ENCODE peak calls at places on chromosomes 6 and 20, in four cellular contexts. R, U, C and M are unnamed samples.

GRCh38 chr20:7090753-7091310 is 323.3 kb downstream of the BMP2 start:
- DNase-seq in R (no peak), U (peak), C (no peak), M (peak)

GRCh38 chr6:101931766-101932165 is 538.3 kb downstream of the GRIK2 start:
- DNase-seq in R (no peak), U (no peak), C (no peak), M (no peak)

GRCh38 chr6:142822882-142823578 is 121.9 kb downstream of the HIVEP2 start:
- DNase-seq in R (peak), U (peak), C (no peak), M (no peak)

GRCh38 chr6:140879861-140880260 is 1252.9 kb upstream of the GJE1 start:
- DNase-seq in R (no peak), U (no peak), C (no peak), M (peak)

GRCh38 chr6:93550551-93551276 is 131.4 kb upstream of the EPHA7 start:
- DNase-seq in R (no peak), U (no peak), C (no peak), M (peak)

GRCh38 chr6:39102024-39102820 is 12.8 kb downstream of the SAYSD1 start:
- DNase-seq in R (peak), U (peak), C (peak), M (no peak)

GRCh38 chr6:168377481-168377850 is 57.9 kb upstream of the DACT2 start:
- DNase-seq in R (no peak), U (no peak), C (no peak), M (no peak)

GRCh38 chr20:38870733-38871559 is 55.3 kb upstream of the FAM83D start:
- DNase-seq in R (no peak), U (peak), C (peak), M (peak)

GRCh38 chr6:158595223-158595622 is 35.3 kb downstream of the TMEM181 start:
- DNase-seq in R (no peak), U (no peak), C (peak), M (no peak)

GRCh38 chr6:12245763-12246720 is 44.1 kb upstream of the EDN1 start:
- DNase-seq in R (peak), U (peak), C (no peak), M (peak)

GRCh38 chr20:32920066-32920465 is 61.3 kb downstream of the EFCAB8 start:
- DNase-seq in R (no peak), U (no peak), C (no peak), M (no peak)

GRCh38 chr20:3970016-3970415 is 45.3 kb downstream of the RNF24 start:
- DNase-seq in R (no peak), U (peak), C (no peak), M (no peak)

GRCh38 chr20:3966571-3966970 is 48.8 kb downstream of the RNF24 start:
- DNase-seq in R (no peak), U (no peak), C (no peak), M (no peak)

GRCh38 chr20:3973705-3974104 is 41.7 kb downstream of the RNF24 start:
- DNase-seq in R (no peak), U (no peak), C (no peak), M (no peak)

GRCh38 chr20:3972161-3972560 is 43.2 kb downstream of the RNF24 start:
- DNase-seq in R (no peak), U (no peak), C (no peak), M (no peak)

GRCh38 chr20:3971145-3971544 is 44.2 kb downstream of the RNF24 start:
- DNase-seq in R (no peak), U (no peak), C (no peak), M (no peak)
- TF ChIP-seq EZH2phosphoT487 in R (no peak), U (no peak), C (no peak), M (no peak)

DNA sequence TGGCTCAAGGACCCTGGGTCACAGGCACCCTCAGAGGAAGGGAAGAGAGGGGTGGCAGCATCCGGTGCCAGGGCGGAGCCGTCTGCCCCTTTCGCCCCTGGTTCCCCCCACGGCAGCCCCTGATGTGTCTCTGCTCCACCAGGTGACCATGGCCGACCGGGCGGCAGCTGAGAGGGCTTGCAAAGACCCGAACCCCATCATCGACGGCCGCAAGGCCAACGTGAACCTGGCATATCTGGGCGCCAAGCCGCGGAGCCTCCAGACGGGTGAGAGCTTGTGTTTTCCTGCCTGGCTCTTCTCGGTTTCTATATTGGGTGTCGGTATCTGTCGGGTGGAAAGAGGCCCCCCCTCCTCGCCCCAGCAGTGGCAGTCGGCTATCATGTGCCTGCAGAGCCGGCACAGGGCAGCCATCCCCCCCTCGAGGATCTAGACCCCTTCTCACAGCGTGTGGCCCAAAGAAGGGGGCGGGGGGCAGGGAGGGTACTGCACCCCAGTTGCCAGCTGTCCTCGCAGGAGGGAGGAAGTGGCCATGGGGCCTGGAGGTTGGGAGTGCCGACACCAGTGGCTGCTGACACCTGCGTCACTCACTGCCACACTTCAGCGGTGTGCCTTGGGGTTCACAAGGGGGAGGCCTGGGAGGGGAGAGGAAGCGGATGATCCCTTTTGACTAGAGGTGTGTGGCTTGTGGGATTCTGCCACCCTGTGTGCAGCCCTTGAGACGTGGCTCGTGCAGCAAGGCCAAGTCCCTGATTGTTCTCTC is 1.5 kb downstream of the RBM38 start:
- DNase-seq in R (no peak), U (no peak), C (peak), M (no peak)
- TF ChIP-seq EZH2phosphoT487 in R (no peak), U (no peak), C (no peak), M (no peak)

DNA sequence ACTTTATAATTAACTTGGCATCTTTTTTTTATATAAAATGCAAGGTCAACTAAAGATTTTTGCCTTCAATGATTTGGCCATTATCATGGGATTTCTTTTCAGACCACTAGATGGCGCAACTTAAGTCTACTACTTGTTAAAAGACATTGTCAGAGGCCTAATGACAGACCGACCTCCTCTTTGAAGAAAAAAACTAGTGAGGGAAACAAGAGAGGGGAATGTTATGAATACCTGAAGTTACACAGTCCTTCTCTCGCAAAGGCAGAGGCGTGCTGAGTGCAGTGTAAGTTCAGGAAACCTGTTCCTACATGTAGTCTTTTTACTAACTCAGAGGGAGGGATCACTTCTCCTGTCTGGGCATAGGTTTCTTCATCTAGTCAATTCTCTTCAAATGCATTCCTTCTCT is 9.3 kb downstream of the TRAPPC3L start:
- DNase-seq in R (peak), U (peak), C (peak), M (peak)
- TF ChIP-seq EZH2phosphoT487 in R (no peak), U (no peak), C (no peak), M (no peak)

GRCh38 chr20:49885558-49886332 is 29.6 kb downstream of the SPATA2 start:
- DNase-seq in R (no peak), U (peak), C (no peak), M (no peak)
- TF ChIP-seq EZH2phosphoT487 in R (no peak), U (no peak), C (no peak), M (no peak)

GRCh38 chr6:705047-705446 is 12.1 kb upstream of the EXOC2 start:
- DNase-seq in R (no peak), U (no peak), C (no peak), M (no peak)

GRCh38 chr6:701696-702479 is 8.9 kb upstream of the EXOC2 start:
- DNase-seq in R (peak), U (peak), C (peak), M (no peak)

GRCh38 chr6:703562-703961 is 10.6 kb upstream of the EXOC2 start:
- DNase-seq in R (no peak), U (no peak), C (no peak), M (peak)

GRCh38 chr6:706161-706560 is 13.2 kb upstream of the EXOC2 start:
- DNase-seq in R (no peak), U (no peak), C (no peak), M (peak)

DNA sequence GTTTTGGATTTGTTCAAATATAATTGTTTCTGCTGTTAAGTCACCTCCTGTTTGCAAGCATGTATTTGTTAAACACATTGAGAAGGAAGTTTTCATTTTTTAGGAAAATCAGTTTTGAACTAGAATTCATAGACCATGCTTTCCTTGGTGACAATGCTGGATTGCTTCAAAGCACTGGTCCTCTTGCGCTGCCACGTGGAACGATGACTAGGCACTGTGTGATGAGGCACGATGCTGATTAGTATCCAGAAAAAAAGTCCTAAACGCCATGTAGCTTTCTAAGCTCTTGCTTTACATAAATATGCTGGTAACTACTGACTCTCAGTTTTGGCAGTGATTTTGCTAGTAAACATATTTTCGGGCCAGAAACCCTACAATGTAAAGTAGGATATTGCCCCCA is 11.1 kb upstream of the EXOC2 start:
- DNase-seq in R (no peak), U (no peak), C (no peak), M (peak)
- TF ChIP-seq EZH2phosphoT487 in R (no peak), U (no peak), C (no peak), M (no peak)

GRCh38 chr6:26592649-26593048 is 4.1 kb upstream of the ABT1 start:
- DNase-seq in R (no peak), U (no peak), C (peak), M (peak)
- TF ChIP-seq EZH2phosphoT487 in R (no peak), U (no peak), C (no peak), M (no peak)

DNA sequence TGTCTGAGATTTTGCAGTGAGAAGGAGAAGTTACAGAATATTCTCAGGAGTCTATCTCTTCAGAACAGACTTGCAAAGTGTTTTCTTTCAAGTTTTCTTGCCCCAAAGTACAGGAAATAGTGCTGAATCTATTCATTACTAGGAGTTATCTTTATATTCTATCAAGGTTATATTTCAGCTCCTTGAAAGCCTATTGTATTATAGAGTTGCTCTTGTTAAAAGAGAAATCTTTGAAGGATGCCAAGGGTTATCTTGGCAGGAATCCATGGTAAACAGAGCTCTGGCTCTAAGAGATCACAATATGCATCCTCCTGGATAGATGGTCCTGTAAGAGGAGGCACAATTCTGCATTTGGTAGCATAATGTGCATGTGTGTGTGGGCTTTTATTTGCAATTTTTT is 21.2 kb upstream of the SNRPB2 start:
- DNase-seq in R (no peak), U (no peak), C (no peak), M (peak)
- TF ChIP-seq EZH2phosphoT487 in R (no peak), U (no peak), C (no peak), M (no peak)

DNA sequence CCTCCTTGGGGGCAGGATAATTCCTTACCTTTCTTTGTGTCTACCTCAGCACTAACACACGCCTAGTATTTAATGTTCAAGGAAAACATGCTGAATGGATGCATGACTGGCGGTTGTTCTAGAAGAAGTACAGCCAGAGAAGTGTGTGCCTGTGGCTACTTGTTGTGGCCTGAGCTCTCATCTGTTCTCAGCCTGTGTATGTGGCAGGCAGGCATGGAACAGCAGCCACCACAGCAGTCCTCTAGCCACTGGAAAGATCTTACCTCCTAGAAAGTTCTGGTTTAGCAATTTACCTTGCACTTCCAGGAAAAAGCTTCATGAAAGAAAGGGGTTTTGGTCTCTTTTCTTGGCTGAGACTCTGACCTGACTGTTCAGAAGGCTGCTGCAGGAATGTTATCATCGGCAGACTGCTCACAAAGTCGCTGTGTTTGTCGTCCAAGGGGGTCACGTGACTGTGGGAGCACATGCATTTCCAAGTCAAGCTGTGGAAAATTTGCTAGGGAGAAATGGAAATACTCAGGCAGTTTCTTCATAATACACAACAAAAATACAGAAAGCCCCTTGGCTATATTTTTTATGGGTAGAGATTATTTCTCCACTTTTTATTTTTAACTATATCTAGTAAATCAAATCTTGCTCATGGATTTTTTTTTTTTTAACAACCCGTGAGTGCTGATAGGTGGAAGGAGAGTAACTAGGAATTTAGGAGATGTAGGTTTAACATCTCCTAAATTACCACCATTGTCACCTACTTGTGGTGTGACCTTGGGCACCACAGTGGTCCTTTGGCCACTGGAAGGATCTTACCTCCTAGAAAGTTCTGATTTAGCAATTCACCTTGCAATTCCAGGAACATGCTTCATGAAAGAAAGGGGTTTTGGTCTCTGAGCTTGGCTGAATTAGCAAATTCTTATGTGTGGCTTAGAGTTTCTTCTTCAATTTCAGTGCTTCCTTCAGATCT is 110.8 kb upstream of the GPR6 start:
- DNase-seq in R (no peak), U (no peak), C (no peak), M (no peak)
- TF ChIP-seq EZH2phosphoT487 in R (no peak), U (no peak), C (no peak), M (no peak)